ENCODE peak calls at places on chromosomes 1 and 21, in ten cellular contexts. One of them, this sample, is unnamed.
A peak's percentile ranks its signal among the peaks of the same experiment; 100 is the strongest.

GRCh38 chr1:51569284-51570062 is 47.4 kb upstream of the OSBPL9 start:
- DNase-seq in mesothelial cell of epicardium: no peak
- DNase-seq in fibroblast of mammary gland: peak; percentile 72
- DNase-seq in colonic mucosa: peak; percentile 32
- DNase-seq in heart left ventricle: no peak
- DNase-seq in GM12865: peak; percentile 91
- DNase-seq in tibial nerve: no peak
- DNase-seq in stomach: peak; percentile 40
- DNase-seq in AG04450: peak; percentile 30
- DNase-seq in lung: peak; percentile 69
- DNase-seq in this sample: peak; percentile 82

GRCh38 chr1:25642710-25643109 is 26.1 kb downstream of the MAN1C1 start:
- DNase-seq in fibroblast of mammary gland: peak; percentile 56
- DNase-seq in lung: no peak
- DNase-seq in colonic mucosa: no peak
- DNase-seq in stomach: peak; percentile 44
- DNase-seq in tibial nerve: no peak
- DNase-seq in GM12865: peak; percentile 78
- DNase-seq in mesothelial cell of epicardium: no peak
- DNase-seq in heart left ventricle: no peak
- DNase-seq in AG04450: peak; percentile 24
- DNase-seq in this sample: no peak

GRCh38 chr1:210362526-210362925 is 33.8 kb downstream of the HHAT start:
- DNase-seq in heart left ventricle: no peak
- DNase-seq in GM12865: no peak
- DNase-seq in AG04450: peak; percentile 45
- DNase-seq in lung: no peak
- DNase-seq in tibial nerve: peak; percentile 11
- DNase-seq in fibroblast of mammary gland: peak; percentile 54
- DNase-seq in colonic mucosa: peak; percentile 20
- DNase-seq in stomach: no peak
- DNase-seq in mesothelial cell of epicardium: no peak
- DNase-seq in this sample: no peak

GRCh38 chr1:160681067-160681890 is 30.3 kb downstream of the CD48 start:
- DNase-seq in lung: peak; percentile 57
- DNase-seq in colonic mucosa: peak; percentile 72
- DNase-seq in AG04450: no peak
- DNase-seq in stomach: peak; percentile 71
- DNase-seq in GM12865: peak; percentile 93
- DNase-seq in heart left ventricle: peak; percentile 59
- DNase-seq in mesothelial cell of epicardium: peak; percentile 41
- DNase-seq in fibroblast of mammary gland: peak; percentile 32
- DNase-seq in tibial nerve: peak; percentile 41
- DNase-seq in this sample: peak; percentile 25

GRCh38 chr1:162412002-162412401 is at the start of gene SH2D1B:
- DNase-seq in stomach: no peak
- DNase-seq in heart left ventricle: no peak
- DNase-seq in colonic mucosa: no peak
- DNase-seq in AG04450: no peak
- DNase-seq in fibroblast of mammary gland: no peak
- DNase-seq in lung: no peak
- DNase-seq in GM12865: no peak
- DNase-seq in tibial nerve: no peak
- DNase-seq in mesothelial cell of epicardium: no peak
- DNase-seq in this sample: no peak

GRCh38 chr1:6991271-6991670 is 206.0 kb downstream of the CAMTA1 start:
- DNase-seq in fibroblast of mammary gland: peak; percentile 85
- DNase-seq in heart left ventricle: no peak
- DNase-seq in colonic mucosa: no peak
- DNase-seq in mesothelial cell of epicardium: no peak
- DNase-seq in tibial nerve: no peak
- DNase-seq in GM12865: no peak
- DNase-seq in stomach: no peak
- DNase-seq in lung: no peak
- DNase-seq in AG04450: peak; percentile 8
- DNase-seq in this sample: peak; percentile 79

GRCh38 chr1:8438449-8438848 is 120.5 kb downstream of the SLC45A1 start:
- DNase-seq in fibroblast of mammary gland: peak; percentile 46
- DNase-seq in colonic mucosa: no peak
- DNase-seq in GM12865: no peak
- DNase-seq in lung: no peak
- DNase-seq in mesothelial cell of epicardium: no peak
- DNase-seq in stomach: peak; percentile 42
- DNase-seq in AG04450: no peak
- DNase-seq in heart left ventricle: no peak
- DNase-seq in tibial nerve: no peak
- DNase-seq in this sample: no peak

GRCh38 chr21:44681861-44682579 is at the start of gene KRTAP12-1:
- DNase-seq in AG04450: no peak
- DNase-seq in tibial nerve: no peak
- DNase-seq in lung: no peak
- DNase-seq in fibroblast of mammary gland: no peak
- DNase-seq in mesothelial cell of epicardium: no peak
- DNase-seq in GM12865: no peak
- DNase-seq in stomach: no peak
- DNase-seq in colonic mucosa: no peak
- DNase-seq in heart left ventricle: no peak
- DNase-seq in this sample: no peak

DNA sequence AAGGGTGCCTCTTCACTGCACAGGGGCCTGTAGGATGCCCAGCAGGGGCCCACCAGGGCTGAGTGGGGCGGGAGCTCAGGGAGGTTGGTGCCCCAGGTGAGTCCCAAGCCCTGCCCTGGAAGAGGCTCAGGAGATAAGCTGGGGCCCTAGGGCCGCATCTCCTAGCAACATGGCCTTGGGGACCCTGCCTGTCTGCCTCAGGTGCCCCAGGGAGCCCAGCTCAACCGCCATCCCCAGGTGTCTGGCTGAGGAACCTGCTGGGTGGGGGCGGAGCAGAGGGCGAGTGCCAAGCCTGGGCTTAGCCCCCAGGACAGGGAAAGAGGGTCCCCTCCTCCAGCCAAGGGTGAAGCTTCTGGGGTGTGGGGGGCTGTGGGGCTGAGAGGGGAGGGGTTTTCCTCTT is 54.8 kb downstream of the FOXO6 start:
- DNase-seq in AG04450: no peak
- DNase-seq in stomach: no peak
- DNase-seq in lung: no peak
- DNase-seq in fibroblast of mammary gland: no peak
- DNase-seq in tibial nerve: no peak
- DNase-seq in heart left ventricle: peak; percentile 26
- DNase-seq in colonic mucosa: no peak
- DNase-seq in GM12865: no peak
- DNase-seq in mesothelial cell of epicardium: no peak
- DNase-seq in this sample: no peak
- TF ChIP-seq CTCF in AG04450: no peak
- TF ChIP-seq CTCF in stomach: no peak
- TF ChIP-seq CTCF in lung: no peak
- TF ChIP-seq CTCF in fibroblast of mammary gland: no peak
- TF ChIP-seq CTCF in tibial nerve: no peak
- TF ChIP-seq CTCF in heart left ventricle: no peak
- TF ChIP-seq CTCF in colonic mucosa: no peak
- TF ChIP-seq CTCF in GM12865: no peak
- TF ChIP-seq CTCF in mesothelial cell of epicardium: no peak
- TF ChIP-seq CTCF in this sample: no peak

GRCh38 chr1:64584479-64584878 is 114.5 kb downstream of the CACHD1 start:
- DNase-seq in mesothelial cell of epicardium: no peak
- DNase-seq in tibial nerve: no peak
- DNase-seq in GM12865: no peak
- DNase-seq in stomach: no peak
- DNase-seq in fibroblast of mammary gland: peak; percentile 8
- DNase-seq in colonic mucosa: no peak
- DNase-seq in AG04450: no peak
- DNase-seq in heart left ventricle: no peak
- DNase-seq in lung: no peak
- DNase-seq in this sample: no peak
- TF ChIP-seq CTCF in mesothelial cell of epicardium: no peak
- TF ChIP-seq CTCF in tibial nerve: no peak
- TF ChIP-seq CTCF in GM12865: no peak
- TF ChIP-seq CTCF in stomach: no peak
- TF ChIP-seq CTCF in fibroblast of mammary gland: peak; percentile 43
- TF ChIP-seq CTCF in colonic mucosa: peak; percentile 18
- TF ChIP-seq CTCF in AG04450: peak; percentile 41
- TF ChIP-seq CTCF in heart left ventricle: no peak
- TF ChIP-seq CTCF in lung: no peak
- TF ChIP-seq CTCF in this sample: peak; percentile 65

GRCh38 chr1:177137814-177138213 is 26.7 kb downstream of the ASTN1 start:
- DNase-seq in stomach: no peak
- DNase-seq in fibroblast of mammary gland: no peak
- DNase-seq in mesothelial cell of epicardium: no peak
- DNase-seq in GM12865: no peak
- DNase-seq in heart left ventricle: no peak
- DNase-seq in AG04450: no peak
- DNase-seq in lung: no peak
- DNase-seq in tibial nerve: no peak
- DNase-seq in colonic mucosa: no peak
- DNase-seq in this sample: no peak
- TF ChIP-seq CTCF in stomach: no peak
- TF ChIP-seq CTCF in fibroblast of mammary gland: no peak
- TF ChIP-seq CTCF in mesothelial cell of epicardium: no peak
- TF ChIP-seq CTCF in GM12865: no peak
- TF ChIP-seq CTCF in heart left ventricle: no peak
- TF ChIP-seq CTCF in AG04450: no peak
- TF ChIP-seq CTCF in lung: no peak
- TF ChIP-seq CTCF in tibial nerve: no peak
- TF ChIP-seq CTCF in colonic mucosa: no peak
- TF ChIP-seq CTCF in this sample: no peak

DNA sequence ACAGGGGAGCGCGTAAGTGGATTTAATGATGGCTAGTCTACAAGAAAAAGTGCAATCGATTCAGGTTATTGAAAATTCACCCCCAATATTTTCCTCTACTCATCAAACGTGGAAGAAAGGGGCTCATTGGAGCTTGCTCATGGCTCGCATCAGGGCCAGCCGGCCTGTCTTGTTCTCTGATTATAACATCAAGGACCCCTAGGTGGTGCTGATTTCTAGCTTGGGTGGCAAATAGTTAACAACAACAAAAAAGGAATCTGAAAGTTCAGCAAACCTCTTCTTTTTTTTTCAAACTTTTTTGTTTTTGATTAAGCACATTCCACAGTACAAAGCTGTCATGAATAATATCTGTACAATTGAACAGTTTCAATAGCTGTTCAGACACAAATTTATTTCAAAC is 35.8 kb upstream of the SOD1 start:
- DNase-seq in GM12865: peak; percentile 24
- DNase-seq in heart left ventricle: no peak
- DNase-seq in tibial nerve: no peak
- DNase-seq in fibroblast of mammary gland: no peak
- DNase-seq in colonic mucosa: no peak
- DNase-seq in mesothelial cell of epicardium: no peak
- DNase-seq in lung: no peak
- DNase-seq in AG04450: no peak
- DNase-seq in stomach: no peak
- DNase-seq in this sample: no peak
- TF ChIP-seq CTCF in GM12865: peak; percentile 12
- TF ChIP-seq CTCF in heart left ventricle: no peak
- TF ChIP-seq CTCF in tibial nerve: no peak
- TF ChIP-seq CTCF in fibroblast of mammary gland: no peak
- TF ChIP-seq CTCF in colonic mucosa: no peak
- TF ChIP-seq CTCF in mesothelial cell of epicardium: no peak
- TF ChIP-seq CTCF in lung: no peak
- TF ChIP-seq CTCF in AG04450: peak; percentile 21
- TF ChIP-seq CTCF in stomach: no peak
- TF ChIP-seq CTCF in this sample: no peak

GRCh38 chr1:169348356-169349036 is 19.1 kb downstream of the NME7 start:
- DNase-seq in AG04450: peak; percentile 27
- DNase-seq in tibial nerve: peak; percentile 62
- DNase-seq in mesothelial cell of epicardium: no peak
- DNase-seq in stomach: no peak
- DNase-seq in lung: no peak
- DNase-seq in fibroblast of mammary gland: peak; percentile 71
- DNase-seq in GM12865: peak; percentile 66
- DNase-seq in colonic mucosa: peak; percentile 41
- DNase-seq in heart left ventricle: no peak
- DNase-seq in this sample: peak; percentile 42
- TF ChIP-seq CTCF in AG04450: peak; percentile 73
- TF ChIP-seq CTCF in tibial nerve: peak; percentile 81
- TF ChIP-seq CTCF in mesothelial cell of epicardium: peak; percentile 93
- TF ChIP-seq CTCF in stomach: no peak
- TF ChIP-seq CTCF in lung: peak; percentile 68
- TF ChIP-seq CTCF in fibroblast of mammary gland: peak; percentile 78
- TF ChIP-seq CTCF in GM12865: peak; percentile 62
- TF ChIP-seq CTCF in colonic mucosa: peak; percentile 73
- TF ChIP-seq CTCF in heart left ventricle: peak; percentile 79
- TF ChIP-seq CTCF in this sample: peak; percentile 96

GRCh38 chr1:61114178-61114870 is 32.0 kb downstream of the NFIA start:
- DNase-seq in mesothelial cell of epicardium: no peak
- DNase-seq in fibroblast of mammary gland: no peak
- DNase-seq in tibial nerve: no peak
- DNase-seq in lung: no peak
- DNase-seq in AG04450: no peak
- DNase-seq in stomach: no peak
- DNase-seq in heart left ventricle: no peak
- DNase-seq in colonic mucosa: no peak
- DNase-seq in GM12865: no peak
- DNase-seq in this sample: no peak
- TF ChIP-seq CTCF in mesothelial cell of epicardium: no peak
- TF ChIP-seq CTCF in fibroblast of mammary gland: no peak
- TF ChIP-seq CTCF in tibial nerve: no peak
- TF ChIP-seq CTCF in lung: no peak
- TF ChIP-seq CTCF in AG04450: no peak
- TF ChIP-seq CTCF in stomach: no peak
- TF ChIP-seq CTCF in heart left ventricle: no peak
- TF ChIP-seq CTCF in colonic mucosa: no peak
- TF ChIP-seq CTCF in GM12865: no peak
- TF ChIP-seq CTCF in this sample: no peak

GRCh38 chr1:94396356-94396755 is 21.8 kb upstream of the ABCD3 start:
- DNase-seq in AG04450: no peak
- DNase-seq in colonic mucosa: no peak
- DNase-seq in fibroblast of mammary gland: peak; percentile 6
- DNase-seq in tibial nerve: no peak
- DNase-seq in lung: no peak
- DNase-seq in mesothelial cell of epicardium: no peak
- DNase-seq in GM12865: no peak
- DNase-seq in heart left ventricle: no peak
- DNase-seq in stomach: no peak
- DNase-seq in this sample: no peak
- TF ChIP-seq CTCF in AG04450: peak; percentile 20
- TF ChIP-seq CTCF in colonic mucosa: no peak
- TF ChIP-seq CTCF in fibroblast of mammary gland: no peak
- TF ChIP-seq CTCF in tibial nerve: peak; percentile 25
- TF ChIP-seq CTCF in lung: no peak
- TF ChIP-seq CTCF in mesothelial cell of epicardium: no peak
- TF ChIP-seq CTCF in GM12865: no peak
- TF ChIP-seq CTCF in heart left ventricle: peak; percentile 7
- TF ChIP-seq CTCF in stomach: no peak
- TF ChIP-seq CTCF in this sample: peak; percentile 20

GRCh38 chr1:43843684-43844083 is 89.9 kb upstream of the ARTN start:
- DNase-seq in lung: no peak
- DNase-seq in fibroblast of mammary gland: no peak
- DNase-seq in mesothelial cell of epicardium: no peak
- DNase-seq in heart left ventricle: no peak
- DNase-seq in tibial nerve: no peak
- DNase-seq in AG04450: no peak
- DNase-seq in colonic mucosa: no peak
- DNase-seq in stomach: no peak
- DNase-seq in GM12865: no peak
- DNase-seq in this sample: no peak
- TF ChIP-seq CTCF in lung: no peak
- TF ChIP-seq CTCF in fibroblast of mammary gland: no peak
- TF ChIP-seq CTCF in mesothelial cell of epicardium: no peak
- TF ChIP-seq CTCF in heart left ventricle: no peak
- TF ChIP-seq CTCF in tibial nerve: no peak
- TF ChIP-seq CTCF in AG04450: no peak
- TF ChIP-seq CTCF in colonic mucosa: no peak
- TF ChIP-seq CTCF in stomach: no peak
- TF ChIP-seq CTCF in GM12865: no peak
- TF ChIP-seq CTCF in this sample: no peak